ENCODE peak calls at places on chromosomes 4 and X, in nine cellular contexts. Y is OCI-LY7, I is psoas muscle, B is endothelial cell of umbilical vein, W is cardiac muscle cell, A is right lobe of liver, T is H1, S is lung, V is ovary. G is an unnamed sample. For H3K9me3, the result is how much of the 10 kb centered on the place peaks cover.

GRCh38 chr4:106371166-106371565 is 2.6 kb upstream of the GIMD1 start:
- DNase-seq in Y (no peak), I (no peak), B (no peak), W (no peak), A (no peak), T (no peak), S (no peak), V (no peak), G (no peak)

GRCh38 chr4:165005352-165005751 is 26.4 kb upstream of the TRIM60 start:
- DNase-seq in Y (no peak), I (no peak), B (no peak), W (no peak), A (no peak), T (no peak), S (no peak), V (no peak), G (no peak)

GRCh38 chr4:84870398-84871163 is 95.9 kb downstream of the WDFY3 start:
- DNase-seq in Y (no peak), I (no peak), B (peak), W (no peak), A (no peak), T (peak), S (no peak), V (no peak), G (no peak)

GRCh38 chr4:99437686-99438577 is 2.8 kb upstream of the ADH7 start:
- DNase-seq in Y (no peak), I (no peak), B (no peak), W (peak), A (no peak), T (no peak), S (no peak), V (no peak), G (no peak)

GRCh38 chr4:100168521-100168920 is 21.7 kb downstream of the DDIT4L start:
- DNase-seq in Y (no peak), I (no peak), B (no peak), W (no peak), A (no peak), T (no peak), S (no peak), V (no peak), G (no peak)

GRCh38 chrX:139077303-139078131 is 366.0 kb upstream of the FGF13 start:
- DNase-seq in Y (no peak), I (no peak), B (no peak), W (no peak), A (no peak), T (no peak), S (no peak), V (no peak), G (no peak)

GRCh38 chrX:19373034-19373891 is 29.5 kb downstream of the PDHA1 start:
- DNase-seq in Y (no peak), I (no peak), B (no peak), W (no peak), A (no peak), T (no peak), S (no peak), V (no peak), G (no peak)

GRCh38 chrX:130084651-130085237 is 25.6 kb downstream of the ELF4 start:
- DNase-seq in Y (peak), I (peak), B (no peak), W (no peak), A (no peak), T (no peak), S (no peak), V (no peak), G (no peak)

GRCh38 chr4:139210486-139210885 is 33.5 kb upstream of the ELF2 start:
- DNase-seq in Y (no peak), I (no peak), B (no peak), W (no peak), A (no peak), T (no peak), S (no peak), V (no peak), G (no peak)

GRCh38 chrX:103063918-103064434 is at the start of gene BEX1:
- DNase-seq in Y (no peak), I (peak), B (no peak), W (peak), A (peak), T (peak), S (no peak), V (peak), G (peak)

GRCh38 chrX:70774223-70774622 is 134.3 kb downstream of the TEX11 start:
- DNase-seq in Y (no peak), I (no peak), B (no peak), W (no peak), A (no peak), T (no peak), S (no peak), V (no peak), G (no peak)

GRCh38 chr4:80340036-80340435 is 4.5 kb downstream of the CFAP299 start:
- DNase-seq in Y (no peak), I (no peak), B (no peak), W (no peak), A (no peak), T (no peak), S (no peak), V (no peak), G (no peak)

GRCh38 chr4:144611850-144612249 is 34.1 kb upstream of the HHIP start:
- DNase-seq in Y (peak), I (no peak), B (peak), W (peak), A (no peak), T (peak), S (no peak), V (no peak), G (no peak)

GRCh38 chr4:151743128-151743854 is 17.5 kb downstream of the GATB start:
- DNase-seq in Y (no peak), I (no peak), B (no peak), W (no peak), A (no peak), T (no peak), S (no peak), V (no peak), G (no peak)

GRCh38 chr4:170198742-170199141 is 109.0 kb upstream of the AADAT start:
- DNase-seq in Y (no peak), I (no peak), B (no peak), W (no peak), A (no peak), T (no peak), S (no peak), V (no peak), G (no peak)

GRCh38 chr4:71187399-71188196 is 151.2 kb upstream of the SLC4A4 start:
- DNase-seq in Y (no peak), I (peak), B (no peak), W (peak), A (peak), T (no peak), S (peak), V (peak), G (peak)

GRCh38 chr4:138919094-138919936 is 96.3 kb upstream of the NOCT start:
- DNase-seq in Y (peak), I (peak), B (peak), W (peak), A (peak), T (no peak), S (peak), V (peak), G (peak)

GRCh38 chr4:10108818-10109783 is 7.5 kb downstream of the WDR1 start:
- DNase-seq in Y (no peak), I (no peak), B (no peak), W (no peak), A (no peak), T (no peak), S (no peak), V (peak), G (no peak)

GRCh38 chr4:158996669-158997074 is 106.2 kb upstream of the RAPGEF2 start:
- DNase-seq in Y (no peak), I (no peak), B (peak), W (no peak), A (no peak), T (no peak), S (no peak), V (no peak), G (no peak)

GRCh38 chr4:38800956-38801450 is 3.6 kb downstream of the TLR1 start:
- DNase-seq in Y (no peak), I (no peak), B (no peak), W (no peak), A (no peak), T (no peak), S (no peak), V (no peak), G (no peak)

GRCh38 chr4:38804654-38805295 is at the start of gene TLR1:
- DNase-seq in Y (peak), I (no peak), B (peak), W (peak), A (no peak), T (no peak), S (no peak), V (no peak), G (no peak)

GRCh38 chr4:38802561-38803355 is 1.8 kb downstream of the TLR1 start:
- DNase-seq in Y (peak), I (no peak), B (no peak), W (no peak), A (no peak), T (no peak), S (no peak), V (no peak), G (no peak)

GRCh38 chr4:38803833-38804653 is 548 bp downstream of the TLR1 start:
- DNase-seq in Y (peak), I (no peak), B (no peak), W (no peak), A (no peak), T (no peak), S (no peak), V (no peak), G (no peak)

DNA sequence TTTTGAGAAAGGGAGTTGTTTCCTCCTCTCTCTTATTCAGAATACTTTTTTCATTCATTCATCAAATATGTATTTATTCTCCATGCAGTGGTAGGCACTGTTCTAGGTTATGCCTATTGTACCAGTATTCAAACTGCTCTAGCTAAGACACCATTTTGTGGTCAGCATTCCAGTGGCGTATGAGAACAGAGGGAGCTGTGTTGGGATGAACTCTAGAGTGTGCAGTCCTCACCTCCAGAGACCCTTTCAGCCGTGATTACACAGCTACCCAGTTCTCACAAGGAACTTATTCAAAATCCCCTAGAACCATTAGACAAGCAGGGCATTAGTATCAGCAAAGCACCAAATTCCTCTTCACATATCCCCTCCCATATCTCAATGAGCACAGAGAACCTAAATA is 4.2 kb downstream of the TLR1 start:
- DNase-seq in Y (no peak), I (no peak), B (no peak), W (no peak), A (no peak), T (no peak), S (no peak), V (no peak), G (no peak)
- H3K9me3 ChIP-seq in Y (under half), I (under half), B (under half), W (under half), A (under half), T (under half), S (under half), V (under half), G (under half)

GRCh38 chrX:115616943-115617563 is 56.1 kb downstream of the PLS3 start:
- DNase-seq in Y (no peak), I (no peak), B (peak), W (no peak), A (no peak), T (peak), S (no peak), V (no peak), G (no peak)
- H3K27ac ChIP-seq in Y (no peak), I (peak), B (no peak), W (peak), A (no peak), T (no peak), S (peak), V (peak), G (peak)

GRCh38 chrX:71995122-71995521 is 84.5 kb downstream of the NHSL2 start:
- DNase-seq in Y (no peak), I (no peak), B (no peak), W (no peak), A (no peak), T (no peak), S (no peak), V (no peak), G (no peak)

GRCh38 chrX:71996138-71996537 is 85.5 kb downstream of the NHSL2 start:
- DNase-seq in Y (no peak), I (no peak), B (no peak), W (no peak), A (no peak), T (no peak), S (no peak), V (no peak), G (no peak)

GRCh38 chrX:71996826-71997225 is 86.2 kb downstream of the NHSL2 start:
- DNase-seq in Y (no peak), I (peak), B (no peak), W (no peak), A (no peak), T (peak), S (no peak), V (no peak), G (peak)

GRCh38 chrX:71998836-71999509 is 88.3 kb downstream of the NHSL2 start:
- DNase-seq in Y (peak), I (no peak), B (peak), W (peak), A (no peak), T (no peak), S (no peak), V (no peak), G (peak)

GRCh38 chrX:71997320-71997719 is 86.7 kb downstream of the NHSL2 start:
- DNase-seq in Y (no peak), I (no peak), B (no peak), W (no peak), A (no peak), T (no peak), S (no peak), V (no peak), G (no peak)
- H3K9me3 ChIP-seq in Y (under half), I (under half), B (under half), W (under half), A (under half), T (under half), S (under half), V (under half), G (under half)

GRCh38 chr4:55215087-55215486 is 89.7 kb upstream of the KDR start:
- DNase-seq in Y (no peak), I (no peak), B (no peak), W (no peak), A (no peak), T (no peak), S (no peak), V (no peak), G (no peak)
- H3K27ac ChIP-seq in Y (no peak), I (no peak), B (no peak), W (no peak), A (no peak), T (no peak), S (no peak), V (no peak), G (no peak)

GRCh38 chr4:173666-174314 is 49.5 kb downstream of the ZNF718 start:
- DNase-seq in Y (no peak), I (no peak), B (no peak), W (no peak), A (no peak), T (peak), S (no peak), V (no peak), G (no peak)

GRCh38 chr4:175986-176385 is 51.7 kb downstream of the ZNF718 start:
- DNase-seq in Y (no peak), I (no peak), B (no peak), W (no peak), A (no peak), T (no peak), S (no peak), V (no peak), G (no peak)

GRCh38 chr4:176995-177394 is 52.7 kb downstream of the ZNF718 start:
- DNase-seq in Y (no peak), I (no peak), B (no peak), W (no peak), A (no peak), T (no peak), S (no peak), V (no peak), G (no peak)
- H3K9me3 ChIP-seq in Y (under half), I (half or more), B (under half), W (under half), A (under half), T (under half), S (under half), V (under half), G (under half)

GRCh38 chr4:103306870-103307345 is 108.8 kb upstream of the CENPE start:
- DNase-seq in Y (no peak), I (no peak), B (no peak), W (peak), A (no peak), T (no peak), S (no peak), V (no peak), G (peak)
- H3K27ac ChIP-seq in Y (no peak), I (no peak), B (no peak), W (peak), A (no peak), T (no peak), S (no peak), V (no peak), G (no peak)

GRCh38 chr4:19842471-19842870 is 409.2 kb upstream of the SLIT2 start:
- DNase-seq in Y (no peak), I (no peak), B (peak), W (no peak), A (no peak), T (no peak), S (no peak), V (no peak), G (no peak)

GRCh38 chr4:19838858-19839257 is 412.8 kb upstream of the SLIT2 start:
- DNase-seq in Y (no peak), I (no peak), B (no peak), W (no peak), A (no peak), T (no peak), S (no peak), V (no peak), G (no peak)

GRCh38 chr4:19844436-19844835 is 407.3 kb upstream of the SLIT2 start:
- DNase-seq in Y (no peak), I (no peak), B (peak), W (no peak), A (no peak), T (no peak), S (no peak), V (no peak), G (no peak)
- H3K9me3 ChIP-seq in Y (under half), I (under half), B (under half), W (under half), A (under half), T (under half), S (under half), V (under half), G (under half)

GRCh38 chrX:134658002-134658401 is 269 bp downstream of the PLAC1 start:
- DNase-seq in Y (no peak), I (no peak), B (no peak), W (no peak), A (no peak), T (no peak), S (no peak), V (no peak), G (no peak)
- H3K27ac ChIP-seq in Y (no peak), I (no peak), B (no peak), W (no peak), A (no peak), T (no peak), S (no peak), V (no peak), G (no peak)

GRCh38 chr4:56613101-56613862 is 67.8 kb downstream of the HOPX start:
- DNase-seq in Y (no peak), I (no peak), B (peak), W (no peak), A (no peak), T (no peak), S (no peak), V (no peak), G (no peak)
- H3K9me3 ChIP-seq in Y (under half), I (under half), B (under half), W (under half), A (under half), T (under half), S (under half), V (under half), G (under half)